ENCODE peak calls at places on chromosomes 7 and 10, in four cellular contexts. One of them, this sample, is unnamed.
A peak's percentile ranks its signal among the peaks of the same experiment; 100 is the strongest.

GRCh38 chr7:1694551-1694950 is 24.5 kb downstream of the ELFN1 start:
- DNase-seq in glutamatergic neuron: no peak
- DNase-seq in fibroblast of mammary gland: no peak
- DNase-seq in IMR-90: no peak
- DNase-seq in this sample: no peak

GRCh38 chr10:35784751-35785150 is 142.7 kb upstream of the FZD8 start:
- DNase-seq in fibroblast of mammary gland: no peak
- DNase-seq in glutamatergic neuron: no peak
- DNase-seq in IMR-90: no peak
- DNase-seq in this sample: no peak

GRCh38 chr7:121557034-121557892 is 161.2 kb upstream of the FAM3C start:
- DNase-seq in glutamatergic neuron: no peak
- DNase-seq in IMR-90: no peak
- DNase-seq in fibroblast of mammary gland: peak; percentile 24
- DNase-seq in this sample: peak; percentile 37

GRCh38 chr7:28151965-28152364 is 28.6 kb downstream of the JAZF1 start:
- DNase-seq in fibroblast of mammary gland: peak; percentile 76
- DNase-seq in glutamatergic neuron: no peak
- DNase-seq in IMR-90: peak; percentile 76
- DNase-seq in this sample: no peak

GRCh38 chr10:126598009-126598408 is 72.5 kb downstream of the C10orf90 start:
- DNase-seq in IMR-90: peak; percentile 27
- DNase-seq in glutamatergic neuron: peak; percentile 67
- DNase-seq in fibroblast of mammary gland: peak; percentile 59
- DNase-seq in this sample: no peak

GRCh38 chr7:1846331-1847065 is 176.4 kb downstream of the ELFN1 start:
- DNase-seq in fibroblast of mammary gland: no peak
- DNase-seq in glutamatergic neuron: peak; percentile 7
- DNase-seq in IMR-90: no peak
- DNase-seq in this sample: peak; percentile 2

GRCh38 chr10:63467833-63468232 is 2.1 kb upstream of the JMJD1C start:
- DNase-seq in IMR-90: peak; percentile 22
- DNase-seq in glutamatergic neuron: no peak
- DNase-seq in fibroblast of mammary gland: peak; percentile 56
- DNase-seq in this sample: no peak

GRCh38 chr7:121204537-121204936 is 124.3 kb upstream of the WNT16 start:
- DNase-seq in fibroblast of mammary gland: peak; percentile 12
- DNase-seq in glutamatergic neuron: no peak
- DNase-seq in IMR-90: peak; percentile 32
- DNase-seq in this sample: no peak

GRCh38 chr10:3852147-3852904 is 67.3 kb upstream of the KLF6 start:
- DNase-seq in glutamatergic neuron: no peak
- DNase-seq in IMR-90: peak; percentile 99
- DNase-seq in fibroblast of mammary gland: peak; percentile 99
- DNase-seq in this sample: peak; percentile 76

GRCh38 chr10:15278786-15279185 is 92.3 kb downstream of the FAM171A1 start:
- DNase-seq in fibroblast of mammary gland: no peak
- DNase-seq in glutamatergic neuron: no peak
- DNase-seq in IMR-90: no peak
- DNase-seq in this sample: no peak

GRCh38 chr10:106185991-106186390 is 978.5 kb downstream of the SORCS1 start:
- DNase-seq in fibroblast of mammary gland: peak; percentile 20
- DNase-seq in IMR-90: peak; percentile 31
- DNase-seq in glutamatergic neuron: no peak
- DNase-seq in this sample: no peak

GRCh38 chr7:157488966-157489365 is 152.2 kb downstream of the DNAJB6 start:
- DNase-seq in fibroblast of mammary gland: no peak
- DNase-seq in IMR-90: no peak
- DNase-seq in glutamatergic neuron: no peak
- DNase-seq in this sample: no peak

GRCh38 chr10:26408858-26409494 is 29.2 kb upstream of the APBB1IP start:
- DNase-seq in fibroblast of mammary gland: no peak
- DNase-seq in IMR-90: no peak
- DNase-seq in glutamatergic neuron: no peak
- DNase-seq in this sample: no peak

GRCh38 chr7:155699180-155699579 is 54.7 kb downstream of the RBM33 start:
- DNase-seq in IMR-90: no peak
- DNase-seq in fibroblast of mammary gland: no peak
- DNase-seq in glutamatergic neuron: no peak
- DNase-seq in this sample: no peak

GRCh38 chr10:125448596-125448995 is 234.4 kb downstream of the TEX36 start:
- DNase-seq in glutamatergic neuron: peak; percentile 57
- DNase-seq in IMR-90: peak; percentile 4
- DNase-seq in fibroblast of mammary gland: peak; percentile 2
- DNase-seq in this sample: peak; percentile 62

DNA sequence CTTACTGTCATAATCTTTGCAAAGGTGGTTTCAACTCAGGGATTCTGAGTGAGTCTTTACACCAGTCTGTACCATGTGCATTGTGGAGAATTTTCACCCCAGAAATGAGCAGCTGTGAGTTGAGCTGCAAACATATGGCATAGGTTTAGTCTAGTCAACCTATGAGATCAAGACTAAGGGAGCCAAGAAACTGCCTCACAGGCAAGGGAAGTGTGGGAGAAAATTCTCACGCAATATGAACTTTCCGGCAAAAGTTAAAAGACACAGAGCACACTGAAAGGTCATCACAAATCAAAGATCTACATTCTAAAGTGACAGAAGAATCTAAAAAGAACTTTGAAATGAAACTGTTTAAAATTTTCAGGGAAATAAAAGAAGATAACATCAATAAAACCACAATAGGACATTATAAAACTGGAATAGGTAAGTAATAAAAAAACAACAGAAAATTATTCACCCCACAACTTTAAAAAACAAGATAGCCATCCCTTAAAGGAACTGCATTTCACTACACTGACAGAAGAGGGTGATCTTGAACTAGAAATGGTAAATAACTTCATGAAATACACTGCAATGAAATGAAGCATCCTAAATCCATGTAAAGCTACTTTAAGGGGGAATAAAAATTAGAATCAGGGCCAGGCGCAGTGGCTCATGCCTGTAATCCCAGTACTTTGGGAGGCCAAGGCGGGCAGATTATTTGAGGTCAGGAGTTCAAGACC is 63.5 kb downstream of the LGI1 start:
- DNase-seq in glutamatergic neuron: no peak
- DNase-seq in fibroblast of mammary gland: peak; percentile 54
- DNase-seq in IMR-90: peak; percentile 58
- DNase-seq in this sample: no peak
- TF ChIP-seq CTCF in glutamatergic neuron: peak; percentile 43
- TF ChIP-seq CTCF in fibroblast of mammary gland: peak; percentile 44
- TF ChIP-seq CTCF in IMR-90: peak; percentile 71
- TF ChIP-seq CTCF in this sample: no peak

DNA sequence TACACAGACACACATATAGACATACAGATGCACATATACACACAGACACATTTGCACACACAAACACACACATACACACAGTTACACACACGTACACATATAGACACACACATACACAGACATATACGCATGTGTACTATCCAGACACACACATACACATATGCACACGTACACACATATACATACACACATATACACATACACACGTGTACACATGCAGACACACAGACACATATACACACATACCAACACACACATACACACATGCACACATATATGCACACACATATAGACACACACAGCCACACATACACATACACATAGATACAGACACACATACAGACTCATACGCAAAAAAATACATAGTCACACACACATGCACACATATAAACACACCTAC is 184.2 kb downstream of the PFKFB3 start:
- DNase-seq in fibroblast of mammary gland: no peak
- DNase-seq in glutamatergic neuron: no peak
- DNase-seq in IMR-90: no peak
- DNase-seq in this sample: no peak
- TF ChIP-seq CTCF in fibroblast of mammary gland: no peak
- TF ChIP-seq CTCF in glutamatergic neuron: no peak
- TF ChIP-seq CTCF in IMR-90: no peak
- TF ChIP-seq CTCF in this sample: no peak

DNA sequence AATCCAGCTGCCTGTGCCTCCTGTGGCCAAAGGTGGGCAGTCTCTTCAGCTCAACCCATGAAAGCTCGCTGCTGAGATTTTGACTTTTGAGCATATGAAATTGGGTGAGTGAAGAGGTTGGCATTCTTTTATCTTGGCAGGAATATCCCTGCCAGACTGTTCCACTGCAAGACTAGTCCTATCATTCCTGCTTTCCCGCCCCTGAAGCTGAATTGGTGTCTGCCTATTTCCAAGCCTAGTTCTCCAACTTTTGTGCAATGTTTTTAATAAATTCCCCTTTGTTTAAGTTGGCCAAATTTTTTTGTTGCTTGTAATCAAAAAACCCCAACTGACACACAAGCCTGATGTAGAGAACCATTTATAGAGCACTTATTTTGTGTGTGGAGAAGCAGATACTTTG is 34.8 kb upstream of the BICC1 start:
- DNase-seq in fibroblast of mammary gland: no peak
- DNase-seq in glutamatergic neuron: no peak
- DNase-seq in IMR-90: peak; percentile 14
- DNase-seq in this sample: no peak
- TF ChIP-seq CTCF in fibroblast of mammary gland: no peak
- TF ChIP-seq CTCF in glutamatergic neuron: no peak
- TF ChIP-seq CTCF in IMR-90: no peak
- TF ChIP-seq CTCF in this sample: no peak

GRCh38 chr10:72059843-72060822 is 28.2 kb downstream of the SPOCK2 start:
- DNase-seq in IMR-90: no peak
- DNase-seq in glutamatergic neuron: no peak
- DNase-seq in fibroblast of mammary gland: no peak
- DNase-seq in this sample: no peak

GRCh38 chr10:72062341-72062740 is 26.0 kb downstream of the SPOCK2 start:
- DNase-seq in glutamatergic neuron: no peak
- DNase-seq in IMR-90: no peak
- DNase-seq in fibroblast of mammary gland: no peak
- DNase-seq in this sample: no peak

GRCh38 chr10:72062832-72063702 is 25.3 kb downstream of the SPOCK2 start:
- DNase-seq in IMR-90: no peak
- DNase-seq in fibroblast of mammary gland: no peak
- DNase-seq in glutamatergic neuron: no peak
- DNase-seq in this sample: no peak

GRCh38 chr10:72061930-72062329 is 26.4 kb downstream of the SPOCK2 start:
- DNase-seq in glutamatergic neuron: no peak
- DNase-seq in fibroblast of mammary gland: no peak
- DNase-seq in IMR-90: no peak
- DNase-seq in this sample: no peak

GRCh38 chr10:72061491-72061890 is 26.9 kb downstream of the SPOCK2 start:
- DNase-seq in fibroblast of mammary gland: no peak
- DNase-seq in glutamatergic neuron: no peak
- DNase-seq in IMR-90: no peak
- DNase-seq in this sample: no peak
- TF ChIP-seq CTCF in fibroblast of mammary gland: peak; percentile 18
- TF ChIP-seq CTCF in glutamatergic neuron: no peak
- TF ChIP-seq CTCF in IMR-90: peak; percentile 21
- TF ChIP-seq CTCF in this sample: no peak

GRCh38 chr7:36045275-36045674 is 107.8 kb upstream of the EEPD1 start:
- DNase-seq in glutamatergic neuron: no peak
- DNase-seq in fibroblast of mammary gland: peak; percentile 33
- DNase-seq in IMR-90: peak; percentile 56
- DNase-seq in this sample: no peak

GRCh38 chr7:36048141-36048901 is 104.7 kb upstream of the EEPD1 start:
- DNase-seq in IMR-90: peak; percentile 83
- DNase-seq in fibroblast of mammary gland: peak; percentile 96
- DNase-seq in glutamatergic neuron: no peak
- DNase-seq in this sample: no peak

GRCh38 chr7:36048902-36049240 is 104.2 kb upstream of the EEPD1 start:
- DNase-seq in IMR-90: peak; percentile 31
- DNase-seq in glutamatergic neuron: no peak
- DNase-seq in fibroblast of mammary gland: peak; percentile 57
- DNase-seq in this sample: no peak

GRCh38 chr7:36045830-36046341 is 107.2 kb upstream of the EEPD1 start:
- DNase-seq in IMR-90: no peak
- DNase-seq in glutamatergic neuron: peak; percentile 42
- DNase-seq in fibroblast of mammary gland: no peak
- DNase-seq in this sample: no peak

GRCh38 chr7:36047254-36047653 is 105.8 kb upstream of the EEPD1 start:
- DNase-seq in glutamatergic neuron: no peak
- DNase-seq in IMR-90: no peak
- DNase-seq in fibroblast of mammary gland: no peak
- DNase-seq in this sample: no peak
- TF ChIP-seq CTCF in glutamatergic neuron: peak; percentile 30
- TF ChIP-seq CTCF in IMR-90: no peak
- TF ChIP-seq CTCF in fibroblast of mammary gland: peak; percentile 28
- TF ChIP-seq CTCF in this sample: no peak

GRCh38 chr10:90965720-90966119 is 44.8 kb upstream of the ANKRD1 start:
- DNase-seq in glutamatergic neuron: no peak
- DNase-seq in fibroblast of mammary gland: no peak
- DNase-seq in IMR-90: no peak
- DNase-seq in this sample: no peak

GRCh38 chr10:90969148-90969547 is 48.3 kb upstream of the ANKRD1 start:
- DNase-seq in IMR-90: no peak
- DNase-seq in glutamatergic neuron: no peak
- DNase-seq in fibroblast of mammary gland: peak; percentile 64
- DNase-seq in this sample: no peak

GRCh38 chr10:90968448-90969086 is 47.7 kb upstream of the ANKRD1 start:
- DNase-seq in glutamatergic neuron: no peak
- DNase-seq in IMR-90: peak; percentile 83
- DNase-seq in fibroblast of mammary gland: peak; percentile 97
- DNase-seq in this sample: no peak

GRCh38 chr10:90966146-90966545 is 45.3 kb upstream of the ANKRD1 start:
- DNase-seq in IMR-90: no peak
- DNase-seq in glutamatergic neuron: no peak
- DNase-seq in fibroblast of mammary gland: peak; percentile 79
- DNase-seq in this sample: no peak

GRCh38 chr10:90967865-90968264 is 47.0 kb upstream of the ANKRD1 start:
- DNase-seq in glutamatergic neuron: no peak
- DNase-seq in IMR-90: no peak
- DNase-seq in fibroblast of mammary gland: no peak
- DNase-seq in this sample: no peak
- TF ChIP-seq CTCF in glutamatergic neuron: no peak
- TF ChIP-seq CTCF in IMR-90: no peak
- TF ChIP-seq CTCF in fibroblast of mammary gland: no peak
- TF ChIP-seq CTCF in this sample: no peak

GRCh38 chr7:520503-521161 is 986 bp upstream of the PDGFA start:
- DNase-seq in glutamatergic neuron: no peak
- DNase-seq in IMR-90: no peak
- DNase-seq in fibroblast of mammary gland: no peak
- DNase-seq in this sample: no peak
- TF ChIP-seq CTCF in glutamatergic neuron: no peak
- TF ChIP-seq CTCF in IMR-90: no peak
- TF ChIP-seq CTCF in fibroblast of mammary gland: no peak
- TF ChIP-seq CTCF in this sample: no peak

DNA sequence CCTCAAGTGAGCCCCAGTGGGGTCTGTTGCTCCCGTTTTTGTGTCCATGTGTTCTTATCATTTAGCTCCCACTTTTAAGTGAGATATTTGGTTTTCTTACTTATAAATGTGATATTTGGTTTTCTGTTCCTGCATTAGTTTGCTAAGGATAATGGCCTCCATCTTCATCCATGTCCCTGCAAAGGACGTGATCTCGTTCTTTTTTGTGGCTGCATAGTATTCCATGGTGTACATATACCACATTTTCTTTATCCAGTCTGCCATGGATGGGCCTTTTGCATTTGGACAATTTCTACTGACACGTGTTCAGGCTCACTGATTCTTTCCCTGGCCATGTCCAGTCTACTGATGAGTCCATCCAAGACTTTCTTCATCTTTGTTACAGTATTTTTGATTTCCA is 9.6 kb downstream of the SFXN2 start:
- DNase-seq in IMR-90: no peak
- DNase-seq in fibroblast of mammary gland: no peak
- DNase-seq in glutamatergic neuron: no peak
- DNase-seq in this sample: no peak
- TF ChIP-seq CTCF in IMR-90: no peak
- TF ChIP-seq CTCF in fibroblast of mammary gland: no peak
- TF ChIP-seq CTCF in glutamatergic neuron: no peak
- TF ChIP-seq CTCF in this sample: no peak